ENCODE peak calls at places on chromosomes 5 and 9, in six cellular contexts. I, A, V, F, G and D are unnamed samples.

GRCh38 chr5:159262472-159262858 is 625 bp upstream of the UBLCP1 start:
- DNase-seq in F (peak; percentile 53), G (peak; percentile 21), V (no peak), I (no peak), A (peak; percentile 54), D (no peak)

GRCh38 chr5:149345892-149346222 is 558 bp downstream of the GRPEL2 start:
- DNase-seq in V (peak; percentile 56), G (peak; percentile 80), I (no peak), F (peak; percentile 52), A (peak; percentile 51), D (peak; percentile 31)

GRCh38 chr5:14444988-14445387 is 136.6 kb upstream of the OTULINL start:
- DNase-seq in V (no peak), F (peak; percentile 84), G (peak; percentile 77), A (no peak), I (peak; percentile 36), D (no peak)

GRCh38 chr9:108626743-108627142 is 229.0 kb downstream of the ACTL7B start:
- DNase-seq in A (no peak), I (no peak), F (no peak), G (no peak), V (no peak), D (no peak)

GRCh38 chr9:112884086-112884485 is 6.6 kb downstream of the SLC46A2 start:
- DNase-seq in G (peak; percentile 50), F (peak; percentile 85), I (peak; percentile 67), A (peak; percentile 69), V (no peak), D (no peak)

GRCh38 chr9:38159599-38159998 is 90.6 kb upstream of the SHB start:
- DNase-seq in F (no peak), G (no peak), V (no peak), A (no peak), I (no peak), D (no peak)

GRCh38 chr9:2213830-2214468 is 198.8 kb downstream of the SMARCA2 start:
- DNase-seq in F (no peak), I (no peak), G (no peak), V (no peak), A (no peak), D (no peak)

GRCh38 chr5:141815051-141815795 is 63.0 kb downstream of the PCDH1 start:
- DNase-seq in G (no peak), I (no peak), F (no peak), A (no peak), V (no peak), D (no peak)

GRCh38 chr9:128689820-128690683 is 1.0 kb downstream of the SET start:
- DNase-seq in A (no peak), V (peak; percentile 59), F (no peak), I (peak; percentile 45), G (peak; percentile 74), D (peak; percentile 79)

GRCh38 chr5:137600721-137601360 is 101.7 kb upstream of the SPOCK1 start:
- DNase-seq in F (no peak), G (peak; percentile 22), V (no peak), A (no peak), I (no peak), D (no peak)

GRCh38 chr5:172591636-172592035 is 49.4 kb upstream of the NEURL1B start:
- DNase-seq in F (no peak), V (no peak), G (no peak), I (no peak), A (no peak), D (no peak)

GRCh38 chr5:136769093-136769492 is 403.7 kb upstream of the TRPC7 start:
- DNase-seq in V (no peak), F (no peak), A (no peak), I (no peak), G (no peak), D (no peak)

GRCh38 chr5:141430332-141431113 is at the start of gene PCDHGA12:
- DNase-seq in F (no peak), A (no peak), I (peak; percentile 82), G (peak; percentile 92), V (peak; percentile 94), D (no peak)

GRCh38 chr5:92505145-92505544 is 1075.9 kb downstream of the NR2F1-AS1 start:
- DNase-seq in A (no peak), I (peak; percentile 28), G (peak; percentile 29), F (no peak), V (peak; percentile 72), D (no peak)

GRCh38 chr9:124000161-124000783 is 11.3 kb upstream of the LHX2 start:
- DNase-seq in A (no peak), V (no peak), I (no peak), G (no peak), F (no peak), D (peak; percentile 55)

GRCh38 chr9:123997665-123998277 is 13.8 kb upstream of the LHX2 start:
- DNase-seq in I (peak; percentile 79), F (no peak), V (no peak), G (no peak), A (no peak), D (peak; percentile 64)

GRCh38 chr9:123999668-124000067 is 11.9 kb upstream of the LHX2 start:
- DNase-seq in V (no peak), I (no peak), F (no peak), G (no peak), A (no peak), D (peak; percentile 54)

GRCh38 chr9:123998278-123998925 is 13.2 kb upstream of the LHX2 start:
- DNase-seq in I (no peak), F (no peak), A (no peak), G (no peak), V (no peak), D (peak; percentile 16)

DNA sequence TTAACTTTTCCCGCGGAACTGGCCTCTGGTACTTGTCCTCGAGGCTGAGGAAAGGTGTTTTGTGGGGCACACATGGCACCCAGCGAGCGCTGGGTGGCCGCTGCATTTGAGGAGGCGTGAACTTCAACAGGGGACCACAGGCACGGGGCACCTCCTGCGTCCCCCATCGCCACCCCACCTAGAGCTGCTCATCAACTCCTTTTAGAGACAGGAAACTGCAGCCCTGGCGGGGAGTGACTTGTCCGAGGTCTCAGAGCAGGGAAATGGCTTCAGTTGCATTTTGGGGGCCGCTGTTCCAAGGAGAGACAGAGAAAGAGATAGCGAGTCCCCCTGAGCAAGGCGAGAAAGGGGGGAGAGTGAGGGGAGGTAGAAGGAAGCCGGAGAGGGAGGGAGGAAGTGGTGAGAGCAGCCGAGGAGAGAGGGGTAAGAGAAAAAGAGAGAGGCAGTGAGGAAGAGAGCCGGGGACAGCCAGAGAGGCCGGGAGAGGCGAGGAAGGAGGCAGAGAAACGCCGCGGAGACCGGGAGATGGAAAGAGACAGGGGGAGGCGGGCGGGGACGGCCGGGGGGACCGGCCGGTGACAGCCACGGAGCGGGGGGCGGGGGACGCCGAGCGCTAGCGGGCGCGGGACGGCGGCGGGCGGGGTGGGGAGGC is 12.5 kb upstream of the LHX2 start:
- DNase-seq in I (no peak), G (no peak), F (no peak), A (no peak), V (no peak), D (peak; percentile 55)
- H3K4me3 ChIP-seq in I (no peak overlapping the region), G (peak overlapping the region; percentile 51), F (peak overlapping the region; percentile 43), A (no peak overlapping the region), V (no peak overlapping the region), D (peak overlapping the region; percentile 80)

GRCh38 chr5:181119105-181119504 is 11.9 kb downstream of the OR2V1 start:
- DNase-seq in I (no peak), V (no peak), F (no peak), G (no peak), A (no peak), D (no peak)

GRCh38 chr5:181111010-181111409 is 20.0 kb downstream of the OR2V1 start:
- DNase-seq in V (no peak), I (no peak), G (no peak), A (no peak), F (no peak), D (no peak)

GRCh38 chr5:181114284-181114843 is 16.6 kb downstream of the OR2V1 start:
- DNase-seq in G (no peak), I (no peak), F (no peak), A (no peak), V (no peak), D (no peak)

GRCh38 chr5:181118369-181118768 is 12.6 kb downstream of the OR2V1 start:
- DNase-seq in F (no peak), I (no peak), A (no peak), G (no peak), V (no peak), D (no peak)

GRCh38 chr5:181114844-181115778 is 15.9 kb downstream of the OR2V1 start:
- DNase-seq in F (peak; percentile 82), V (peak; percentile 45), G (peak; percentile 71), I (peak; percentile 68), A (no peak), D (peak; percentile 52)
- TF ChIP-seq EZH2 in F (no peak), V (peak; percentile 47), G (no peak), I (no peak), A (no peak), D (peak; percentile 82)

DNA sequence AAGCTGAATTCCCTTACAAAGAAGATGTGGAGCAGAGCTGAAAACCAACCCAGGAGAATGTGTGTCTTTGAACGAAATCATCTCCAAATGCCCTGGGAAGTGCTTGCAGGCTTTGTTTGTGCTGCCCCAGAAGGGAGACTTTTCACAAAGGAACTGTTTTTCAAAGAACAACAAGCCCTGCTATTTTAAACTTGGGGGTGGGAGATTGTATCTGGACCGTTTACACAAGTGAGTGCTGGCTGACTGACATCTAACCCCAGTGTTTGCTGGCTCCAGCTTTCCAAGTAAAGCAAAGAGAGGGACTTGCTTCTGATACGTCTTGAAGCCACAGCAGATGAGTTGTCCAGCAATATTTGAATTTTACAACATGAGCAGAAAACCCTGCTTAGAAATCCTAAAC is 1.6 kb downstream of the ADAMTS12 start:
- DNase-seq in V (peak; percentile 58), G (peak; percentile 17), F (no peak), I (no peak), A (peak; percentile 30), D (peak; percentile 22)
- H3K4me3 ChIP-seq in V (peak overlapping the region; percentile 85), G (peak overlapping the region; percentile 83), F (no peak overlapping the region), I (no peak overlapping the region), A (peak overlapping the region; percentile 67), D (peak overlapping the region; percentile 61)

GRCh38 chr5:42496397-42497156 is 73.3 kb downstream of the GHR start:
- DNase-seq in V (no peak), A (no peak), I (no peak), F (no peak), G (no peak), D (no peak)

GRCh38 chr5:42498000-42498399 is 74.8 kb downstream of the GHR start:
- DNase-seq in G (no peak), V (no peak), A (no peak), F (no peak), I (no peak), D (no peak)

GRCh38 chr5:42499016-42499415 is 75.8 kb downstream of the GHR start:
- DNase-seq in A (no peak), V (no peak), G (no peak), I (no peak), F (no peak), D (no peak)

GRCh38 chr5:42502613-42503470 is 79.6 kb downstream of the GHR start:
- DNase-seq in G (peak; percentile 13), A (peak; percentile 32), I (peak; percentile 9), F (peak; percentile 30), V (no peak), D (no peak)

DNA sequence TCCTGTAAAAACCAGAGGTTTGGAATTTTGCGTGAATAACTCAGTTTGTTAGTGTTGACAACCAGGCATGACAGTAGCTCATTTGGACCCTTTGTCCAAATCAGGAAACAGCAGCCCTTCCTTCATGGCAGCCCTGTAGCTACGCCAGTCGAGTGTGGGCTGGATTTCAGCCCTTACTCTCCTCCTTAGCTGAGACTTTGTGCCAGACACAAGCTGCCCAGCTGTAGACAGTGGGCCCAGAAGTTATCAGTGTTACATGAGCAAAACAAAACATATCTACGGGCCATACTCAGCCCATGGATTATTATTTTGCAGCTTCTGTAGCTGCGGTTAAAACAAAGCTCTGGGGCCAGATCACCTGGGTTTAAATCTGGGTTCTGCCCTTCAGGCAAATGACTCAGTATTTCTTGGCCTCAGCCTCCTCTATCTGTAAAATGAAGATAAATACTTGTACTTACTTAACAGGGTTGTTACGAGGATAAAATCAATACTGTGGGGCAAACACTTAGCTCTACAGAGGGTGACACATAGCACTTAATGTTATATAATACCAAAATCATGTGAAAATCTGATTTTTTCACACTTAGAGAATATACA is 76.9 kb downstream of the GHR start:
- DNase-seq in A (peak; percentile 21), I (no peak), F (peak; percentile 79), V (no peak), G (no peak), D (no peak)
- TF ChIP-seq EZH2 in A (no peak), I (no peak), F (no peak), V (no peak), G (no peak), D (no peak)